ENCODE peak calls at places on chromosome 15, in eight cellular contexts. Q, U, F, D, V, L, J and W are unnamed samples.

GRCh38 chr15:31551323-31551722 is 224.7 kb downstream of the KLF13 start:
- DNase-seq in Q (no peak), U (no peak), F (no peak), D (no peak), V (no peak), L (no peak), J (no peak), W (no peak)

GRCh38 chr15:87755226-87755625 is 501.3 kb downstream of the NTRK3 start:
- DNase-seq in Q (no peak), U (no peak), F (no peak), D (no peak), V (no peak), L (no peak), J (no peak), W (no peak)

GRCh38 chr15:81038975-81039607 is 38.4 kb downstream of the TLNRD1 start:
- DNase-seq in Q (no peak), U (peak; percentile 12), F (no peak), D (no peak), V (no peak), L (no peak), J (peak; percentile 49), W (no peak)

GRCh38 chr15:90603893-90604292 is 74.2 kb downstream of the CRTC3 start:
- DNase-seq in Q (no peak), U (no peak), F (peak; percentile 33), D (no peak), V (no peak), L (no peak), J (no peak), W (no peak)

GRCh38 chr15:101267320-101268104 is 9.8 kb downstream of the SELENOS start:
- DNase-seq in Q (no peak), U (no peak), F (no peak), D (no peak), V (peak; percentile 51), L (peak; percentile 43), J (no peak), W (peak; percentile 62)

GRCh38 chr15:63156708-63157065 is 590 bp downstream of the RPS27L start:
- DNase-seq in Q (peak; percentile 19), U (no peak), F (no peak), D (peak; percentile 11), V (no peak), L (peak; percentile 79), J (peak; percentile 62), W (peak; percentile 48)

GRCh38 chr15:75107905-75108838 is 84.8 kb downstream of the PPCDC start:
- DNase-seq in Q (peak; percentile 57), U (no peak), F (no peak), D (no peak), V (no peak), L (no peak), J (peak; percentile 26), W (peak; percentile 25)

GRCh38 chr15:57640935-57641682 is 49.4 kb downstream of the MYZAP start:
- DNase-seq in Q (no peak), U (peak; percentile 51), F (no peak), D (peak; percentile 5), V (no peak), L (peak; percentile 78), J (peak; percentile 52), W (peak; percentile 69)

GRCh38 chr15:73374599-73374998 is 5.8 kb upstream of the HCN4 start:
- DNase-seq in Q (no peak), U (no peak), F (no peak), D (no peak), V (no peak), L (peak; percentile 52), J (no peak), W (no peak)

GRCh38 chr15:40696228-40696627 is 1.3 kb downstream of the RAD51 start:
- DNase-seq in Q (no peak), U (no peak), F (no peak), D (no peak), V (no peak), L (no peak), J (no peak), W (no peak)

GRCh38 chr15:100667405-100668320 is 65.3 kb downstream of the ASB7 start:
- DNase-seq in Q (no peak), U (no peak), F (no peak), D (no peak), V (no peak), L (peak; percentile 72), J (peak; percentile 33), W (no peak)

GRCh38 chr15:29045717-29046116 is 159.9 kb downstream of the APBA2 start:
- DNase-seq in Q (no peak), U (no peak), F (no peak), D (no peak), V (no peak), L (no peak), J (no peak), W (peak; percentile 66)

GRCh38 chr15:60889006-60889405 is 340.1 kb downstream of the RORA start:
- DNase-seq in Q (no peak), U (peak; percentile 22), F (no peak), D (no peak), V (no peak), L (peak; percentile 61), J (no peak), W (no peak)

GRCh38 chr15:88674661-88675060 is 35.8 kb downstream of the ISG20 start:
- DNase-seq in Q (no peak), U (no peak), F (no peak), D (no peak), V (no peak), L (no peak), J (no peak), W (no peak)

GRCh38 chr15:99410477-99410876 is 155.3 kb upstream of the MEF2A start:
- DNase-seq in Q (no peak), U (no peak), F (no peak), D (no peak), V (no peak), L (no peak), J (no peak), W (no peak)

GRCh38 chr15:65377105-65377975 is 462 bp downstream of the IGDCC3 start:
- DNase-seq in Q (peak; percentile 67), U (peak; percentile 59), F (no peak), D (peak; percentile 48), V (peak; percentile 60), L (peak; percentile 88), J (peak; percentile 65), W (peak; percentile 41)

GRCh38 chr15:80418892-80419537 is 14.8 kb downstream of the ARNT2 start:
- DNase-seq in Q (no peak), U (peak; percentile 33), F (no peak), D (peak; percentile 9), V (no peak), L (peak; percentile 64), J (peak; percentile 72), W (peak; percentile 73)

GRCh38 chr15:79513916-79514315 is 81.8 kb downstream of the MINAR1 start:
- DNase-seq in Q (no peak), U (no peak), F (no peak), D (no peak), V (no peak), L (no peak), J (no peak), W (no peak)

GRCh38 chr15:75702431-75702830 is 10.2 kb downstream of the CSPG4 start:
- DNase-seq in Q (no peak), U (no peak), F (no peak), D (no peak), V (no peak), L (peak; percentile 64), J (no peak), W (no peak)

GRCh38 chr15:68994149-68994548 is 20.3 kb upstream of the NOX5 start:
- DNase-seq in Q (no peak), U (no peak), F (no peak), D (no peak), V (no peak), L (no peak), J (no peak), W (no peak)

GRCh38 chr15:44370830-44371229 is 56.6 kb upstream of the CTDSPL2 start:
- DNase-seq in Q (no peak), U (no peak), F (no peak), D (no peak), V (no peak), L (no peak), J (no peak), W (no peak)

GRCh38 chr15:90463381-90463780 is 66.3 kb upstream of the CRTC3 start:
- DNase-seq in Q (no peak), U (no peak), F (no peak), D (no peak), V (no peak), L (no peak), J (no peak), W (peak; percentile 91)

GRCh38 chr15:97986781-97987180 is 26.3 kb downstream of the ARRDC4 start:
- DNase-seq in Q (no peak), U (no peak), F (no peak), D (no peak), V (no peak), L (no peak), J (no peak), W (no peak)

GRCh38 chr15:94225616-94226015 is 5.7 kb upstream of the MCTP2 start:
- DNase-seq in Q (no peak), U (no peak), F (no peak), D (no peak), V (no peak), L (no peak), J (no peak), W (no peak)

GRCh38 chr15:31306036-31306425 is 20.6 kb upstream of the KLF13 start:
- DNase-seq in Q (no peak), U (no peak), F (no peak), D (no peak), V (no peak), L (no peak), J (no peak), W (no peak)

GRCh38 chr15:38460543-38460942 is 6.6 kb downstream of the FAM98B start:
- DNase-seq in Q (no peak), U (no peak), F (no peak), D (no peak), V (no peak), L (no peak), J (no peak), W (no peak)

GRCh38 chr15:99536422-99537033 is 29.3 kb upstream of the MEF2A start:
- DNase-seq in Q (no peak), U (no peak), F (no peak), D (no peak), V (peak; percentile 30), L (no peak), J (no peak), W (peak; percentile 60)